ENCODE peak calls at places on chromosomes 16 and 17, in seven cellular contexts. One of them, this sample, is unnamed.

GRCh38 chr17:36705651-36706436 is 104.5 kb downstream of the MRM1 start:
- DNase-seq in neural progenitor cell: peak; percentile 74
- DNase-seq in heart right ventricle: no peak
- DNase-seq in lower lobe of right lung: no peak
- DNase-seq in upper lobe of right lung: no peak
- DNase-seq in tibial nerve: no peak
- DNase-seq in OCI-LY7: peak; percentile 40
- DNase-seq in this sample: no peak

GRCh38 chr17:13269196-13269595 is 251.4 kb upstream of the ELAC2 start:
- DNase-seq in neural progenitor cell: no peak
- DNase-seq in heart right ventricle: no peak
- DNase-seq in lower lobe of right lung: no peak
- DNase-seq in upper lobe of right lung: no peak
- DNase-seq in tibial nerve: no peak
- DNase-seq in OCI-LY7: no peak
- DNase-seq in this sample: no peak

GRCh38 chr16:54026456-54026855 is 260.1 kb downstream of the IRX3 start:
- DNase-seq in neural progenitor cell: no peak
- DNase-seq in heart right ventricle: no peak
- DNase-seq in lower lobe of right lung: no peak
- DNase-seq in upper lobe of right lung: no peak
- DNase-seq in tibial nerve: no peak
- DNase-seq in OCI-LY7: no peak
- DNase-seq in this sample: no peak

GRCh38 chr16:69424053-69424934 is at the start of gene CYB5B:
- DNase-seq in neural progenitor cell: peak; percentile 98
- DNase-seq in heart right ventricle: peak; percentile 97
- DNase-seq in lower lobe of right lung: peak; percentile 97
- DNase-seq in upper lobe of right lung: peak; percentile 97
- DNase-seq in tibial nerve: peak; percentile 87
- DNase-seq in OCI-LY7: peak; percentile 99
- DNase-seq in this sample: peak; percentile 88

GRCh38 chr17:67575325-67575724 is 142.4 kb upstream of the NOL11 start:
- DNase-seq in neural progenitor cell: no peak
- DNase-seq in heart right ventricle: no peak
- DNase-seq in lower lobe of right lung: no peak
- DNase-seq in upper lobe of right lung: no peak
- DNase-seq in tibial nerve: no peak
- DNase-seq in OCI-LY7: no peak
- DNase-seq in this sample: peak; percentile 62

GRCh38 chr17:37177234-37177633 is 198.6 kb upstream of the C17orf78 start:
- DNase-seq in neural progenitor cell: no peak
- DNase-seq in heart right ventricle: no peak
- DNase-seq in lower lobe of right lung: no peak
- DNase-seq in upper lobe of right lung: no peak
- DNase-seq in tibial nerve: no peak
- DNase-seq in OCI-LY7: no peak
- DNase-seq in this sample: no peak

GRCh38 chr17:77098884-77099545 is 41.8 kb upstream of the SEC14L1 start:
- DNase-seq in neural progenitor cell: no peak
- DNase-seq in heart right ventricle: peak; percentile 72
- DNase-seq in lower lobe of right lung: no peak
- DNase-seq in upper lobe of right lung: no peak
- DNase-seq in tibial nerve: no peak
- DNase-seq in OCI-LY7: no peak
- DNase-seq in this sample: no peak

GRCh38 chr16:13913374-13914292 is 6.3 kb upstream of the ERCC4 start:
- DNase-seq in neural progenitor cell: no peak
- DNase-seq in heart right ventricle: no peak
- DNase-seq in lower lobe of right lung: no peak
- DNase-seq in upper lobe of right lung: no peak
- DNase-seq in tibial nerve: no peak
- DNase-seq in OCI-LY7: no peak
- DNase-seq in this sample: no peak

GRCh38 chr16:22088642-22089041 is 3.7 kb upstream of the VWA3A start:
- DNase-seq in neural progenitor cell: no peak
- DNase-seq in heart right ventricle: no peak
- DNase-seq in lower lobe of right lung: no peak
- DNase-seq in upper lobe of right lung: no peak
- DNase-seq in tibial nerve: no peak
- DNase-seq in OCI-LY7: no peak
- DNase-seq in this sample: no peak

GRCh38 chr16:87851141-87851587 is 18.1 kb downstream of the SLC7A5 start:
- DNase-seq in neural progenitor cell: no peak
- DNase-seq in heart right ventricle: no peak
- DNase-seq in lower lobe of right lung: no peak
- DNase-seq in upper lobe of right lung: no peak
- DNase-seq in tibial nerve: no peak
- DNase-seq in OCI-LY7: no peak
- DNase-seq in this sample: no peak

GRCh38 chr17:76076765-76077581 is 2.0 kb upstream of the ZACN start:
- DNase-seq in neural progenitor cell: peak; percentile 54
- DNase-seq in heart right ventricle: no peak
- DNase-seq in lower lobe of right lung: no peak
- DNase-seq in upper lobe of right lung: peak; percentile 69
- DNase-seq in tibial nerve: no peak
- DNase-seq in OCI-LY7: no peak
- DNase-seq in this sample: no peak

GRCh38 chr17:2212328-2212981 is 91.1 kb downstream of the SMG6 start:
- DNase-seq in neural progenitor cell: no peak
- DNase-seq in heart right ventricle: no peak
- DNase-seq in lower lobe of right lung: no peak
- DNase-seq in upper lobe of right lung: no peak
- DNase-seq in tibial nerve: peak; percentile 37
- DNase-seq in OCI-LY7: no peak
- DNase-seq in this sample: no peak

GRCh38 chr17:55264640-55265298 is at the start of gene HLF:
- DNase-seq in neural progenitor cell: peak; percentile 94
- DNase-seq in heart right ventricle: peak; percentile 82
- DNase-seq in lower lobe of right lung: peak; percentile 74
- DNase-seq in upper lobe of right lung: peak; percentile 87
- DNase-seq in tibial nerve: peak; percentile 67
- DNase-seq in OCI-LY7: peak; percentile 73
- DNase-seq in this sample: peak; percentile 88

GRCh38 chr17:80792373-80792781 is 199.3 kb upstream of the CHMP6 start:
- DNase-seq in neural progenitor cell: no peak
- DNase-seq in heart right ventricle: no peak
- DNase-seq in lower lobe of right lung: no peak
- DNase-seq in upper lobe of right lung: no peak
- DNase-seq in tibial nerve: no peak
- DNase-seq in OCI-LY7: no peak
- DNase-seq in this sample: no peak

GRCh38 chr16:35339337-35339736 is 1879.9 kb downstream of the TP53TG3F start:
- DNase-seq in neural progenitor cell: no peak
- DNase-seq in heart right ventricle: no peak
- DNase-seq in lower lobe of right lung: no peak
- DNase-seq in upper lobe of right lung: no peak
- DNase-seq in tibial nerve: no peak
- DNase-seq in OCI-LY7: peak; percentile 1
- DNase-seq in this sample: no peak

GRCh38 chr16:88991813-88992350 is 14.9 kb upstream of the CBFA2T3 start:
- DNase-seq in neural progenitor cell: no peak
- DNase-seq in heart right ventricle: no peak
- DNase-seq in lower lobe of right lung: no peak
- DNase-seq in upper lobe of right lung: no peak
- DNase-seq in tibial nerve: no peak
- DNase-seq in OCI-LY7: peak; percentile 54
- DNase-seq in this sample: no peak

GRCh38 chr16:88994704-88995103 is 17.7 kb upstream of the CBFA2T3 start:
- DNase-seq in neural progenitor cell: no peak
- DNase-seq in heart right ventricle: no peak
- DNase-seq in lower lobe of right lung: no peak
- DNase-seq in upper lobe of right lung: no peak
- DNase-seq in tibial nerve: no peak
- DNase-seq in OCI-LY7: no peak
- DNase-seq in this sample: no peak

GRCh38 chr16:88993946-88994600 is 17.1 kb upstream of the CBFA2T3 start:
- DNase-seq in neural progenitor cell: no peak
- DNase-seq in heart right ventricle: no peak
- DNase-seq in lower lobe of right lung: no peak
- DNase-seq in upper lobe of right lung: no peak
- DNase-seq in tibial nerve: no peak
- DNase-seq in OCI-LY7: no peak
- DNase-seq in this sample: no peak

GRCh38 chr16:88993006-88993787 is 16.2 kb upstream of the CBFA2T3 start:
- DNase-seq in neural progenitor cell: peak; percentile 55
- DNase-seq in heart right ventricle: no peak
- DNase-seq in lower lobe of right lung: no peak
- DNase-seq in upper lobe of right lung: no peak
- DNase-seq in tibial nerve: no peak
- DNase-seq in OCI-LY7: peak; percentile 67
- DNase-seq in this sample: no peak

GRCh38 chr16:88992351-88993005 is 15.5 kb upstream of the CBFA2T3 start:
- DNase-seq in neural progenitor cell: no peak
- DNase-seq in heart right ventricle: no peak
- DNase-seq in lower lobe of right lung: no peak
- DNase-seq in upper lobe of right lung: no peak
- DNase-seq in tibial nerve: no peak
- DNase-seq in OCI-LY7: peak; percentile 87
- DNase-seq in this sample: no peak
- H3K4me3 ChIP-seq in neural progenitor cell: no peak overlapping the region
- H3K4me3 ChIP-seq in heart right ventricle: no peak overlapping the region
- H3K4me3 ChIP-seq in lower lobe of right lung: no peak overlapping the region
- H3K4me3 ChIP-seq in upper lobe of right lung: no peak overlapping the region
- H3K4me3 ChIP-seq in tibial nerve: no peak overlapping the region
- H3K4me3 ChIP-seq in OCI-LY7: peak overlapping the region; percentile 43
- H3K4me3 ChIP-seq in this sample: no peak overlapping the region

GRCh38 chr16:81261049-81261648 is 22.7 kb downstream of the BCO1 start:
- DNase-seq in neural progenitor cell: no peak
- DNase-seq in heart right ventricle: no peak
- DNase-seq in lower lobe of right lung: no peak
- DNase-seq in upper lobe of right lung: no peak
- DNase-seq in tibial nerve: no peak
- DNase-seq in OCI-LY7: peak; percentile 31
- DNase-seq in this sample: no peak
- TF ChIP-seq CTCF in neural progenitor cell: peak; percentile 59
- TF ChIP-seq CTCF in heart right ventricle: peak; percentile 63
- TF ChIP-seq CTCF in lower lobe of right lung: peak; percentile 67
- TF ChIP-seq CTCF in upper lobe of right lung: peak; percentile 65
- TF ChIP-seq CTCF in tibial nerve: peak; percentile 23
- TF ChIP-seq CTCF in OCI-LY7: peak; percentile 83
- TF ChIP-seq CTCF in this sample: peak; percentile 66

GRCh38 chr17:17186051-17186450 is 20.1 kb downstream of the PLD6 start:
- DNase-seq in neural progenitor cell: no peak
- DNase-seq in heart right ventricle: no peak
- DNase-seq in lower lobe of right lung: peak; percentile 67
- DNase-seq in upper lobe of right lung: no peak
- DNase-seq in tibial nerve: no peak
- DNase-seq in OCI-LY7: no peak
- DNase-seq in this sample: no peak
- H3K36me3 ChIP-seq in neural progenitor cell: no peaks in the 10 kb centered on the region
- H3K36me3 ChIP-seq in heart right ventricle: no peaks in the 10 kb centered on the region
- H3K36me3 ChIP-seq in lower lobe of right lung: peaks cover 64% of the 10 kb centered on the region
- H3K36me3 ChIP-seq in upper lobe of right lung: peaks cover 65% of the 10 kb centered on the region
- H3K36me3 ChIP-seq in tibial nerve: peaks cover 8% of the 10 kb centered on the region
- H3K36me3 ChIP-seq in OCI-LY7: peaks cover 8% of the 10 kb centered on the region
- H3K36me3 ChIP-seq in this sample: peaks cover 11% of the 10 kb centered on the region

GRCh38 chr16:4372578-4373355 is 1.1 kb downstream of the VASN start:
- DNase-seq in neural progenitor cell: peak; percentile 47
- DNase-seq in heart right ventricle: no peak
- DNase-seq in lower lobe of right lung: no peak
- DNase-seq in upper lobe of right lung: no peak
- DNase-seq in tibial nerve: no peak
- DNase-seq in OCI-LY7: peak; percentile 57
- DNase-seq in this sample: no peak
- H3K4me3 ChIP-seq in neural progenitor cell: peak overlapping the region; percentile 65
- H3K4me3 ChIP-seq in heart right ventricle: peak overlapping the region; percentile 59
- H3K4me3 ChIP-seq in lower lobe of right lung: peak overlapping the region; percentile 74
- H3K4me3 ChIP-seq in upper lobe of right lung: peak overlapping the region; percentile 75
- H3K4me3 ChIP-seq in tibial nerve: peak overlapping the region; percentile 55
- H3K4me3 ChIP-seq in OCI-LY7: no peak overlapping the region
- H3K4me3 ChIP-seq in this sample: no peak overlapping the region

DNA sequence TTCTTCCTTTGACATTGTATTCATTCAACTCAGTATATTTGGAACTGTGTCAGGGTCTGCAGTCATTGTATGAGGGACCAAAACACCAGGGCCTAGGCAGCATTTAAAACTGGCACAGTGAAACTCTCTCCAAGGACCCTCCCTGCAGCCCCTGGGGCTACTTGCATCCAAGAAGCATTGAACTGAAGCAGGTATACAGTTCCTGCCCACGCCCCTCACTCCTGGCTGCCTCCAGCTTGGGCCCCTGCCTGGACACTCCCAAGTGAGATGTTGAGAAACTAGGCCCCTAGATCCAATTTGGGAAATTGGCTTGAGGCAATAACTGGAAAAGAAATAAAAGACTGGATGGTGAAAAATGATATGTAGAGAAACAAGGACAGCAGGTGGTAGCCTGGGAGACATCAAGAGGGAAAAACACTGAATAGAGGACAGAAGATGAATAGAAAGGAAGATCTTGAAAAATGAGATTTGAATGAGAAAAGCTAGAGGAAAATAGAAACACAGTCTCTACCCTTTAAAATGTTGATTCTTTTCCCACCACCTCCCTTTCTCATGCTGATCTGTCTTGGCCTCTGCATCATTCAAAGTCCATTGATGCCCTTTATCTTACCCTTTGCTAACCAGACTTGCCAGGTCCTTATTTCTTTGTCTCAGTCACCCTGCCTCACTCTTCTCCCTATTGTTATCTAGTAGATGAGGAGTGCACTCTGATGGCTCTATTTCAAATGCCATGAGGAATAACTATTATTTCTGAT is 368.8 kb upstream of the CDH8 start:
- DNase-seq in neural progenitor cell: no peak
- DNase-seq in heart right ventricle: no peak
- DNase-seq in lower lobe of right lung: no peak
- DNase-seq in upper lobe of right lung: no peak
- DNase-seq in tibial nerve: no peak
- DNase-seq in OCI-LY7: no peak
- DNase-seq in this sample: no peak
- TF ChIP-seq CTCF in neural progenitor cell: no peak
- TF ChIP-seq CTCF in heart right ventricle: no peak
- TF ChIP-seq CTCF in lower lobe of right lung: no peak
- TF ChIP-seq CTCF in upper lobe of right lung: no peak
- TF ChIP-seq CTCF in tibial nerve: no peak
- TF ChIP-seq CTCF in OCI-LY7: no peak
- TF ChIP-seq CTCF in this sample: no peak

GRCh38 chr16:65521685-65522338 is 399.9 kb upstream of the CDH11 start:
- DNase-seq in neural progenitor cell: peak; percentile 48
- DNase-seq in heart right ventricle: no peak
- DNase-seq in lower lobe of right lung: no peak
- DNase-seq in upper lobe of right lung: no peak
- DNase-seq in tibial nerve: no peak
- DNase-seq in OCI-LY7: no peak
- DNase-seq in this sample: no peak
- H3K36me3 ChIP-seq in neural progenitor cell: no peaks in the 10 kb centered on the region
- H3K36me3 ChIP-seq in heart right ventricle: no peaks in the 10 kb centered on the region
- H3K36me3 ChIP-seq in lower lobe of right lung: no peaks in the 10 kb centered on the region
- H3K36me3 ChIP-seq in upper lobe of right lung: no peaks in the 10 kb centered on the region
- H3K36me3 ChIP-seq in tibial nerve: no peaks in the 10 kb centered on the region
- H3K36me3 ChIP-seq in OCI-LY7: no peaks in the 10 kb centered on the region
- H3K36me3 ChIP-seq in this sample: no peaks in the 10 kb centered on the region

DNA sequence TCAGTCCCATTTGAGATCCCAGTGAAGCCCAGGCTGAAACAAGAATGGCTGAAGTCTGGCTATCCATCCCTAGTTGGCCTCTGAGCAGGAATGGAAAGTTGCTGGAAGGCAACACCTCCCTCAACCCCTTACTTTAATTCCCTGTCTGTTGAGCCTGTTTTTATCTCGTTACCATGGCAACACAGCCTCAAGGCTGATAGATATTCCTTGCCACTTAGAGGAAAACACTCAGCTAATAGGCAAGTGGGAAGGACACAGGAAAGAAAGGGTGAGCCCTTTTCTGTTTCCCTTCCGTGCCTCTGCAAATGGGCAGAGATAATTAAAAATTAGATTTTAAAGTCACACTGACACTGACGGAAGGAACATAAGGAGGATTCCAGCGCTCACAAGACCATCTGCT is 75.5 kb upstream of the CLEC3A start:
- DNase-seq in neural progenitor cell: peak; percentile 35
- DNase-seq in heart right ventricle: no peak
- DNase-seq in lower lobe of right lung: no peak
- DNase-seq in upper lobe of right lung: no peak
- DNase-seq in tibial nerve: no peak
- DNase-seq in OCI-LY7: no peak
- DNase-seq in this sample: no peak
- H3K4me3 ChIP-seq in neural progenitor cell: no peak overlapping the region
- H3K4me3 ChIP-seq in heart right ventricle: no peak overlapping the region
- H3K4me3 ChIP-seq in lower lobe of right lung: no peak overlapping the region
- H3K4me3 ChIP-seq in upper lobe of right lung: no peak overlapping the region
- H3K4me3 ChIP-seq in tibial nerve: no peak overlapping the region
- H3K4me3 ChIP-seq in OCI-LY7: no peak overlapping the region
- H3K4me3 ChIP-seq in this sample: no peak overlapping the region